ENCODE peak calls at places on chromosomes 1 and 21, in four cellular contexts. One of them, this sample, is unnamed.

GRCh38 chr1:21325231-21325718 is 35.0 kb upstream of the ECE1 start:
- DNase-seq in AG09309: no peak
- DNase-seq in cardiac fibroblast: no peak
- DNase-seq in spleen: peak
- DNase-seq in this sample: no peak

GRCh38 chr1:173038875-173039554 is 11.7 kb downstream of the TNFSF18 start:
- DNase-seq in cardiac fibroblast: no peak
- DNase-seq in AG09309: no peak
- DNase-seq in spleen: no peak
- DNase-seq in this sample: no peak

GRCh38 chr1:101190441-101190840 is 46.4 kb upstream of the S1PR1 start:
- DNase-seq in spleen: no peak
- DNase-seq in AG09309: no peak
- DNase-seq in cardiac fibroblast: peak
- DNase-seq in this sample: no peak

GRCh38 chr1:222736470-222736869 is 532 bp upstream of the FAM177B start:
- DNase-seq in AG09309: no peak
- DNase-seq in spleen: no peak
- DNase-seq in cardiac fibroblast: no peak
- DNase-seq in this sample: no peak

GRCh38 chr1:43077273-43077672 is 94.8 kb downstream of the EBNA1BP2 start:
- DNase-seq in spleen: no peak
- DNase-seq in cardiac fibroblast: no peak
- DNase-seq in AG09309: no peak
- DNase-seq in this sample: no peak

GRCh38 chr1:31029031-31029430 is 36.5 kb downstream of the PUM1 start:
- DNase-seq in cardiac fibroblast: no peak
- DNase-seq in AG09309: no peak
- DNase-seq in spleen: no peak
- DNase-seq in this sample: no peak

GRCh38 chr1:239958063-239958462 is 133.6 kb upstream of the FMN2 start:
- DNase-seq in spleen: no peak
- DNase-seq in AG09309: no peak
- DNase-seq in cardiac fibroblast: no peak
- DNase-seq in this sample: no peak

GRCh38 chr1:89808429-89809117 is 12.3 kb upstream of the LRRC8D start:
- DNase-seq in AG09309: no peak
- DNase-seq in spleen: no peak
- DNase-seq in cardiac fibroblast: peak
- DNase-seq in this sample: no peak

GRCh38 chr1:154145986-154146385 is 8.9 kb downstream of the NUP210L start:
- DNase-seq in spleen: no peak
- DNase-seq in cardiac fibroblast: no peak
- DNase-seq in AG09309: no peak
- DNase-seq in this sample: no peak

GRCh38 chr1:26357121-26357602 is 3.2 kb upstream of the CRYBG2 start:
- DNase-seq in spleen: no peak
- DNase-seq in AG09309: no peak
- DNase-seq in cardiac fibroblast: no peak
- DNase-seq in this sample: no peak

GRCh38 chr1:164999135-164999534 is 357.4 kb downstream of the LMX1A start:
- DNase-seq in cardiac fibroblast: no peak
- DNase-seq in AG09309: no peak
- DNase-seq in spleen: no peak
- DNase-seq in this sample: no peak

GRCh38 chr1:21290546-21290944 is 282 bp upstream of the ECE1 start:
- DNase-seq in spleen: no peak
- DNase-seq in cardiac fibroblast: no peak
- DNase-seq in AG09309: no peak
- DNase-seq in this sample: no peak

GRCh38 chr1:26284597-26285351 is 4.9 kb downstream of the SH3BGRL3 start:
- DNase-seq in cardiac fibroblast: peak
- DNase-seq in spleen: peak
- DNase-seq in AG09309: no peak
- DNase-seq in this sample: no peak

GRCh38 chr1:214270097-214270635 is 10.8 kb upstream of the SMYD2 start:
- DNase-seq in AG09309: no peak
- DNase-seq in spleen: no peak
- DNase-seq in cardiac fibroblast: no peak
- DNase-seq in this sample: no peak

GRCh38 chr1:20308569-20308968 is 17.9 kb downstream of the VWA5B1 start:
- DNase-seq in cardiac fibroblast: no peak
- DNase-seq in spleen: no peak
- DNase-seq in AG09309: no peak
- DNase-seq in this sample: no peak

GRCh38 chr1:29519733-29520132 is 283.4 kb downstream of the PTPRU start:
- DNase-seq in AG09309: no peak
- DNase-seq in spleen: peak
- DNase-seq in cardiac fibroblast: no peak
- DNase-seq in this sample: peak

GRCh38 chr21:35528109-35529042 is 479.3 kb upstream of the RUNX1 start:
- DNase-seq in AG09309: no peak
- DNase-seq in spleen: peak
- DNase-seq in cardiac fibroblast: peak
- DNase-seq in this sample: no peak

GRCh38 chr21:34695434-34695833 is 26.6 kb downstream of the CLIC6 start:
- DNase-seq in AG09309: no peak
- DNase-seq in cardiac fibroblast: no peak
- DNase-seq in spleen: no peak
- DNase-seq in this sample: no peak

GRCh38 chr1:210920716-210921694 is 212.9 kb downstream of the KCNH1 start:
- DNase-seq in cardiac fibroblast: no peak
- DNase-seq in spleen: no peak
- DNase-seq in AG09309: no peak
- DNase-seq in this sample: no peak
- TF ChIP-seq CTCF in cardiac fibroblast: no peak
- TF ChIP-seq CTCF in spleen: no peak
- TF ChIP-seq CTCF in AG09309: no peak
- TF ChIP-seq CTCF in this sample: no peak

DNA sequence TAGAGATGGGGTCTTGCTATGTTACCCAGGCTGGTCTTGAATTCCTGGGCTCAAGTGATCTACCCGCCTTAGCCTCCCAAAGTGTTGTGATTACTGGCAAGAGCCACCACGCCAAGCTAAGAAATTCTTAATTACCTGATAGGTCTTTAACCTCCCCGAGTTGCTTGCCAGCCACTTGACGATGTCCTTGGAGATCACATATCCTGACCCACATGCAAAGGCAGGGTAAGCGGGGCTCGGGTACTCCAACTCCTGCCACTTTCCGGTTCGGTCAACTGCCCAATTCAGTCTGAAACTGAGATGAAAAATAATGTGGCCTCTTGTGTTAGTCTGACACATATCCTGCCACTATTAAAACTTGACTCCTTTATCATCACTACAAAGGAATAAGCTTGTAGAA is 50.2 kb downstream of the B3GALNT2 start:
- DNase-seq in cardiac fibroblast: no peak
- DNase-seq in spleen: no peak
- DNase-seq in AG09309: no peak
- DNase-seq in this sample: no peak
- TF ChIP-seq CTCF in cardiac fibroblast: no peak
- TF ChIP-seq CTCF in spleen: no peak
- TF ChIP-seq CTCF in AG09309: no peak
- TF ChIP-seq CTCF in this sample: no peak

GRCh38 chr1:201597551-201598230 is 58.8 kb downstream of the NAV1 start:
- DNase-seq in AG09309: no peak
- DNase-seq in cardiac fibroblast: no peak
- DNase-seq in spleen: peak
- DNase-seq in this sample: no peak
- TF ChIP-seq CTCF in AG09309: no peak
- TF ChIP-seq CTCF in cardiac fibroblast: no peak
- TF ChIP-seq CTCF in spleen: no peak
- TF ChIP-seq CTCF in this sample: no peak

GRCh38 chr1:1397839-1398523 is 1.2 kb downstream of the CCNL2 start:
- DNase-seq in AG09309: no peak
- DNase-seq in spleen: no peak
- DNase-seq in cardiac fibroblast: peak
- DNase-seq in this sample: no peak
- TF ChIP-seq CTCF in AG09309: no peak
- TF ChIP-seq CTCF in spleen: no peak
- TF ChIP-seq CTCF in cardiac fibroblast: no peak
- TF ChIP-seq CTCF in this sample: no peak